ENCODE peak calls at places on chromosomes 7 and 10, in six cellular contexts. One of them, this sample, is unnamed.

GRCh38 chr10:97851341-97852001 is 1.8 kb downstream of the GOLGA7B start:
- DNase-seq in GM23338: no peak
- DNase-seq in K562: no peak
- DNase-seq in WTC11: no peak
- DNase-seq in GM12878: no peak
- DNase-seq in H1: no peak
- DNase-seq in this sample: no peak

GRCh38 chr7:41967156-41967555 is 264.3 kb upstream of the INHBA start:
- DNase-seq in GM23338: no peak
- DNase-seq in H1: no peak
- DNase-seq in GM12878: no peak
- DNase-seq in WTC11: no peak
- DNase-seq in K562: no peak
- DNase-seq in this sample: no peak

GRCh38 chr10:30818010-30818660 is 188.6 kb upstream of the LYZL2 start:
- DNase-seq in K562: peak; percentile 16
- DNase-seq in GM23338: no peak
- DNase-seq in GM12878: no peak
- DNase-seq in WTC11: no peak
- DNase-seq in H1: no peak
- DNase-seq in this sample: no peak

GRCh38 chr10:133520193-133520738 is 6.9 kb upstream of the CYP2E1 start:
- DNase-seq in K562: peak; percentile 97
- DNase-seq in GM12878: peak; percentile 16
- DNase-seq in H1: peak; percentile 83
- DNase-seq in WTC11: peak; percentile 60
- DNase-seq in GM23338: peak; percentile 80
- DNase-seq in this sample: peak; percentile 76

GRCh38 chr7:30921540-30921930 is 9.9 kb downstream of the AQP1 start:
- DNase-seq in K562: no peak
- DNase-seq in WTC11: peak; percentile 5
- DNase-seq in H1: no peak
- DNase-seq in GM12878: no peak
- DNase-seq in GM23338: no peak
- DNase-seq in this sample: no peak

GRCh38 chr7:115475774-115476407 is 554.0 kb downstream of the MDFIC start:
- DNase-seq in GM12878: no peak
- DNase-seq in GM23338: peak; percentile 68
- DNase-seq in WTC11: peak; percentile 45
- DNase-seq in K562: no peak
- DNase-seq in H1: no peak
- DNase-seq in this sample: no peak

GRCh38 chr7:3370068-3370704 is 69.1 kb downstream of the SDK1 start:
- DNase-seq in WTC11: no peak
- DNase-seq in GM23338: no peak
- DNase-seq in K562: no peak
- DNase-seq in GM12878: no peak
- DNase-seq in H1: no peak
- DNase-seq in this sample: no peak

GRCh38 chr10:61903184-61903990 is 1.9 kb downstream of the ARID5B start:
- DNase-seq in K562: peak; percentile 72
- DNase-seq in GM23338: peak; percentile 79
- DNase-seq in H1: peak; percentile 56
- DNase-seq in WTC11: no peak
- DNase-seq in GM12878: peak; percentile 53
- DNase-seq in this sample: peak; percentile 38

DNA sequence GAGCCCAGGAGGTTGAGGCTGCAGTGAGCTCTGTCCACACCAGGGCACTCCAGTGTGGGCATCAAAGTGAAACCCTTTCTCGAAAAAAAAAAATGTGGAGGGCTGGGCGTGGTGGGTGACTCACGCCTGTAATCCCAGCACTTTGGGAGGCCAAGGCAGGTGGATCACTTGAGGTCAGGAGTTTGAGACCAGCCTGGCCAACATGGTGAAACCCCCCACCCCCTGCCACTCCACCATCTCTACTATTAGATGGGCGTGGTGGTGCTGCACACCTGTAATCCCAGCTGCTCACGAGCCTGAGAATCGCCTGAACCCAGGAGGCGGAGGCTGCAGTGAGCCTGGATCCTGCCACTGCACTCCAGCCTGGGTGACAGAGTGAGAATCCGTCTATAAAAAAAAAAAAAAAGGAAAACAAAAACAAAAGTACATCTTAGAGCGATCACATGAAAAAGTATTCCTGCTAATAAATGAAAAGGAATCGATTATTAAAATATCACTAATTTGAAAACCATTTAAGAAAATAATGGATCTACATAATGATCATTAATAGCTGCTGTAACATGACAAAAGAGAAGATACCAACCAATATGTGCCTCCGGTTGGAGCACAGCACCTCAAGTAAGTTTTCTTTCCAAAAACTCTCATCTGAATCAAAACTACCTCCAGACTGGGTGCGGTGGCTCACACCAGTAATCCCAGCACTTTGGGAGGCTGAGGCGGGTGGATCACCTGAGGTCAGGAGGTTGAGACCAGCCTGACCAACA is 4.9 kb downstream of the HNRNPF start:
- DNase-seq in WTC11: no peak
- DNase-seq in GM12878: no peak
- DNase-seq in H1: no peak
- DNase-seq in GM23338: no peak
- DNase-seq in K562: peak; percentile 12
- DNase-seq in this sample: no peak
- TF ChIP-seq CREB1 in WTC11: no peak
- TF ChIP-seq CREB1 in GM12878: no peak
- TF ChIP-seq CREB1 in H1: no peak
- TF ChIP-seq CREB1 in GM23338: no peak
- TF ChIP-seq CREB1 in K562: no peak
- TF ChIP-seq CREB1 in this sample: no peak

GRCh38 chr7:6502886-6503285 is 48.4 kb downstream of the GRID2IP start:
- DNase-seq in H1: no peak
- DNase-seq in WTC11: no peak
- DNase-seq in GM12878: no peak
- DNase-seq in GM23338: no peak
- DNase-seq in K562: no peak
- DNase-seq in this sample: no peak

GRCh38 chr7:6497637-6497905 is 49.8 kb upstream of the DAGLB start:
- DNase-seq in WTC11: no peak
- DNase-seq in H1: no peak
- DNase-seq in K562: no peak
- DNase-seq in GM12878: no peak
- DNase-seq in GM23338: no peak
- DNase-seq in this sample: no peak

GRCh38 chr7:6501586-6502564 is 49.4 kb downstream of the GRID2IP start:
- DNase-seq in WTC11: no peak
- DNase-seq in H1: no peak
- DNase-seq in GM23338: no peak
- DNase-seq in K562: no peak
- DNase-seq in GM12878: no peak
- DNase-seq in this sample: no peak

GRCh38 chr7:6497994-6498393 is 50.2 kb upstream of the DAGLB start:
- DNase-seq in GM12878: no peak
- DNase-seq in WTC11: no peak
- DNase-seq in K562: no peak
- DNase-seq in GM23338: no peak
- DNase-seq in H1: no peak
- DNase-seq in this sample: no peak

GRCh38 chr7:6500691-6501090 is 50.6 kb downstream of the GRID2IP start:
- DNase-seq in GM23338: no peak
- DNase-seq in K562: no peak
- DNase-seq in GM12878: no peak
- DNase-seq in WTC11: no peak
- DNase-seq in H1: no peak
- DNase-seq in this sample: no peak
- TF ChIP-seq CREB1 in GM23338: no peak
- TF ChIP-seq CREB1 in K562: no peak
- TF ChIP-seq CREB1 in GM12878: no peak
- TF ChIP-seq CREB1 in WTC11: no peak
- TF ChIP-seq CREB1 in H1: no peak
- TF ChIP-seq CREB1 in this sample: no peak

GRCh38 chr7:13742126-13742525 is 247.3 kb downstream of the ETV1 start:
- DNase-seq in K562: no peak
- DNase-seq in GM12878: no peak
- DNase-seq in GM23338: peak; percentile 25
- DNase-seq in H1: no peak
- DNase-seq in WTC11: no peak
- DNase-seq in this sample: no peak
- TF ChIP-seq CREB1 in K562: no peak
- TF ChIP-seq CREB1 in GM12878: no peak
- TF ChIP-seq CREB1 in GM23338: no peak
- TF ChIP-seq CREB1 in H1: no peak
- TF ChIP-seq CREB1 in WTC11: no peak
- TF ChIP-seq CREB1 in this sample: no peak

GRCh38 chr10:106711313-106711906 is 453.1 kb downstream of the SORCS1 start:
- DNase-seq in H1: peak; percentile 86
- DNase-seq in WTC11: peak; percentile 79
- DNase-seq in K562: peak; percentile 74
- DNase-seq in GM23338: peak; percentile 82
- DNase-seq in GM12878: no peak
- DNase-seq in this sample: peak; percentile 23
- TF ChIP-seq CREB1 in H1: no peak
- TF ChIP-seq CREB1 in WTC11: no peak
- TF ChIP-seq CREB1 in K562: no peak
- TF ChIP-seq CREB1 in GM23338: peak; percentile 14
- TF ChIP-seq CREB1 in GM12878: no peak
- TF ChIP-seq CREB1 in this sample: no peak

GRCh38 chr10:86645111-86645445 is 9.3 kb upstream of the OPN4 start:
- DNase-seq in K562: no peak
- DNase-seq in WTC11: no peak
- DNase-seq in GM23338: no peak
- DNase-seq in H1: no peak
- DNase-seq in GM12878: no peak
- DNase-seq in this sample: no peak
- TF ChIP-seq CREB1 in K562: no peak
- TF ChIP-seq CREB1 in WTC11: no peak
- TF ChIP-seq CREB1 in GM23338: no peak
- TF ChIP-seq CREB1 in H1: no peak
- TF ChIP-seq CREB1 in GM12878: no peak
- TF ChIP-seq CREB1 in this sample: no peak

DNA sequence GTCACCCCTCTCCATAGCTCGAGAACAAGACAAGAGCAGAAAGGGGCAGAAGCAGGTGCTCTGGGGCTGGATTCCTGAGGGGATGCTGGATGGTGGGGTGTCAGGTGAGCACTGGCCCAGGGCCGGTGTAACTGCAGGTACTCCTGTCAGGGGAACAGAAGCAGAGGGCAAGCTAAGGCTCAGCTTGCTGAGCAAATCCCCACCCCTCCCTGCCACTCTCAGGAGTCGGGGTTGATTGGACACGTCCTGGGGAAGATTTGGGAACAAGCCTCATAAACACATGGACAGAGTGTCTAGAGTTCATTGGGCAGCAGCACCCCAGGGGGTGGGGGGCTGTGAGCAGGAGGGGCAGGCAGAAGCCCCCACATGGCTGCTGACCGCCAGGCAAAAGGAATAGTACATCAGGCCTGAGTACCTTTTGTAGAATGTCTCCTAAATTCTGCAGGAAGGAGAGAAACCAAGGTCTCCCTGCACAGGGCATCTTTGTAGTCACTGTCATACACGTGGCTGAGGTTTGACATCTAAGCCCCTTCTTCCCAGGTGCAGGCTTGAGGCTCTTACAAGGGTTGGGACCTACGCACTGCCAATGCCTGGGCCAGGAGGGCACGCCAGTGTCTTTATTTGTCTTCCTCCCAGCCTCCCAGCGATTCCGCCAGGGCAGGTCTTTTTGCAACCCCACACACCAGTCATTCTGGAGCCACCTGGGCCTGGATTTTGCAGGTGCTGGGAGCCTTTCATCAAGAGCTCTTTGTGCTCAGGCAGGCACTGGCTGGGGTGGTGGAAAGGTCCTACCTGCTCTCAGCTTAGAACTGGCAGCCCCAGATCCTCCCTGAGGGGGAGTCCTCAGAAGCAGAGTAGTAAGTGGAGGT is 2.8 kb downstream of the CALML3 start:
- DNase-seq in GM12878: no peak
- DNase-seq in GM23338: no peak
- DNase-seq in WTC11: no peak
- DNase-seq in H1: no peak
- DNase-seq in K562: no peak
- DNase-seq in this sample: peak; percentile 50
- TF ChIP-seq CREB1 in GM12878: no peak
- TF ChIP-seq CREB1 in GM23338: no peak
- TF ChIP-seq CREB1 in WTC11: no peak
- TF ChIP-seq CREB1 in H1: no peak
- TF ChIP-seq CREB1 in K562: no peak
- TF ChIP-seq CREB1 in this sample: no peak

GRCh38 chr10:11276475-11276990 is 258.9 kb downstream of the CELF2 start:
- DNase-seq in GM12878: no peak
- DNase-seq in GM23338: no peak
- DNase-seq in H1: no peak
- DNase-seq in K562: no peak
- DNase-seq in WTC11: no peak
- DNase-seq in this sample: no peak
- TF ChIP-seq CREB1 in GM12878: no peak
- TF ChIP-seq CREB1 in GM23338: no peak
- TF ChIP-seq CREB1 in H1: no peak
- TF ChIP-seq CREB1 in K562: no peak
- TF ChIP-seq CREB1 in WTC11: no peak
- TF ChIP-seq CREB1 in this sample: no peak

This sample was measured in HepG2.